ENCODE peak calls at places on chromosomes 11 and 22, in ten cellular contexts. U is tibial nerve, O is K562, Z is ovary, Y is A549, H is suprapubic skin, F is sigmoid colon, P is stomach, I is upper lobe of left lung, B is H1. R is an unnamed sample.

GRCh38 chr11:94895451-94895850 is 77.9 kb downstream of the CWC15 start:
- DNase-seq in Y (no peak), P (no peak), Z (no peak), B (no peak), I (no peak), F (no peak), H (no peak), O (no peak), U (no peak), R (no peak)

GRCh38 chr11:71563401-71563800 is 2.0 kb upstream of the KRTAP5-10 start:
- DNase-seq in O (peak; percentile 52), B (peak; percentile 7), U (no peak), H (no peak), Y (peak; percentile 67), I (no peak), Z (no peak), P (no peak), F (no peak), R (no peak)

GRCh38 chr22:44442856-44443595 is 55.0 kb downstream of the RTL6 start:
- DNase-seq in B (no peak), H (peak; percentile 44), I (peak; percentile 15), Z (no peak), Y (no peak), F (peak; percentile 56), O (no peak), P (no peak), U (no peak), R (no peak)

GRCh38 chr11:94525933-94526332 is 13.7 kb downstream of the C11orf97 start:
- DNase-seq in O (no peak), P (peak; percentile 88), I (peak; percentile 81), Y (no peak), H (peak; percentile 74), B (no peak), U (peak; percentile 53), F (peak; percentile 82), Z (peak; percentile 60), R (no peak)

GRCh38 chr11:121485221-121485620 is 32.5 kb upstream of the SORL1-AS1 start:
- DNase-seq in O (no peak), I (no peak), H (no peak), U (no peak), P (no peak), Y (no peak), F (no peak), Z (no peak), B (no peak), R (no peak)

GRCh38 chr11:123493393-123494063 is 63.5 kb downstream of the GRAMD1B start:
- DNase-seq in H (no peak), Y (no peak), B (peak; percentile 25), U (no peak), F (no peak), I (no peak), P (no peak), Z (no peak), O (no peak), R (no peak)

GRCh38 chr22:24413726-24414385 is 13.5 kb upstream of the ADORA2A start:
- DNase-seq in Y (no peak), B (no peak), I (no peak), P (no peak), O (no peak), H (no peak), U (peak; percentile 13), F (peak; percentile 51), Z (no peak), R (no peak)

GRCh38 chr11:129865701-129866100 is 29.7 kb downstream of the NFRKB start:
- DNase-seq in U (no peak), I (no peak), Z (no peak), O (no peak), Y (no peak), F (no peak), H (no peak), P (no peak), B (no peak), R (no peak)

GRCh38 chr11:58926251-58926650 is 13.0 kb upstream of the GLYATL1 start:
- DNase-seq in U (no peak), F (no peak), B (no peak), I (no peak), Z (no peak), Y (no peak), P (no peak), H (no peak), O (no peak), R (no peak)

GRCh38 chr11:58927393-58928081 is 11.8 kb upstream of the GLYATL1 start:
- DNase-seq in U (no peak), Z (no peak), Y (no peak), F (no peak), P (peak; percentile 56), H (no peak), B (peak; percentile 95), O (no peak), I (no peak), R (no peak)

GRCh38 chr11:58928082-58928574 is 11.2 kb upstream of the GLYATL1 start:
- DNase-seq in Y (no peak), P (no peak), I (no peak), Z (no peak), O (no peak), F (no peak), U (no peak), H (no peak), B (no peak), R (no peak)

GRCh38 chr11:58928691-58929090 is 10.6 kb upstream of the GLYATL1 start:
- DNase-seq in B (no peak), P (no peak), F (no peak), I (no peak), H (no peak), Z (no peak), U (no peak), Y (no peak), O (no peak), R (no peak)

GRCh38 chr11:58926695-58927094 is 12.6 kb upstream of the GLYATL1 start:
- DNase-seq in H (no peak), B (no peak), Y (no peak), Z (no peak), P (no peak), U (no peak), I (no peak), O (no peak), F (no peak), R (no peak)
- TF ChIP-seq EP300 in H (no peak), B (no peak), Y (no peak), Z (no peak), P (no peak), U (no peak), I (no peak), O (no peak), F (no peak), R (no peak)

GRCh38 chr22:49824185-49824925 is 3.3 kb downstream of the BRD1 start:
- DNase-seq in Y (no peak), Z (no peak), U (no peak), F (no peak), O (no peak), B (no peak), I (no peak), P (no peak), H (no peak), R (no peak)

GRCh38 chr22:49817359-49817758 is 10.3 kb downstream of the BRD1 start:
- DNase-seq in O (no peak), P (no peak), Y (no peak), F (no peak), I (no peak), Z (no peak), H (no peak), U (no peak), B (no peak), R (no peak)

GRCh38 chr22:49823289-49824045 is 4.2 kb downstream of the BRD1 start:
- DNase-seq in Y (no peak), B (no peak), U (no peak), Z (no peak), P (no peak), I (no peak), F (no peak), O (no peak), H (no peak), R (no peak)

GRCh38 chr22:49824936-49825335 is 2.7 kb downstream of the BRD1 start:
- DNase-seq in F (no peak), O (no peak), Y (no peak), H (no peak), I (no peak), U (no peak), B (no peak), Z (no peak), P (no peak), R (no peak)

GRCh38 chr22:49820984-49821383 is 6.7 kb downstream of the BRD1 start:
- DNase-seq in U (no peak), O (no peak), B (no peak), I (no peak), F (no peak), Z (no peak), P (no peak), H (no peak), Y (no peak), R (no peak)
- TF ChIP-seq CTCF in U (no peak), O (no peak), B (peak; percentile 6), I (no peak), F (peak; percentile 20), Z (no peak), P (no peak), H (no peak), Y (no peak), R (peak; percentile 31)

GRCh38 chr11:36467913-36468312 is 42.2 kb downstream of the TRAF6 start:
- DNase-seq in I (no peak), B (no peak), H (no peak), U (no peak), O (no peak), Z (no peak), Y (no peak), P (no peak), F (no peak), R (peak; percentile 34)

GRCh38 chr11:36465449-36466163 is 44.5 kb downstream of the TRAF6 start:
- DNase-seq in I (no peak), Y (no peak), B (no peak), H (no peak), O (no peak), P (no peak), F (no peak), U (no peak), Z (no peak), R (peak; percentile 57)

GRCh38 chr11:36469881-36470802 is 39.9 kb downstream of the TRAF6 start:
- DNase-seq in B (no peak), I (no peak), U (no peak), Y (no peak), P (no peak), Z (no peak), O (no peak), H (no peak), F (no peak), R (no peak)

GRCh38 chr11:36471577-36471976 is 38.5 kb downstream of the TRAF6 start:
- DNase-seq in B (no peak), O (no peak), Y (no peak), P (no peak), F (no peak), Z (no peak), H (no peak), U (no peak), I (no peak), R (no peak)

GRCh38 chr11:36469063-36469462 is 41.0 kb downstream of the TRAF6 start:
- DNase-seq in U (no peak), B (peak; percentile 29), F (no peak), O (peak; percentile 27), I (no peak), P (no peak), Z (no peak), Y (no peak), H (no peak), R (no peak)
- TF ChIP-seq EP300 in U (no peak), B (no peak), F (no peak), O (no peak), I (no peak), P (no peak), Z (no peak), Y (no peak), H (no peak), R (no peak)

GRCh38 chr22:40153186-40153585 is 24.5 kb upstream of the TNRC6B start:
- DNase-seq in H (no peak), F (no peak), U (no peak), I (no peak), P (no peak), Y (no peak), Z (no peak), B (no peak), O (no peak), R (peak; percentile 24)

GRCh38 chr22:40157546-40157945 is 20.2 kb upstream of the TNRC6B start:
- DNase-seq in I (no peak), P (no peak), O (no peak), F (no peak), B (no peak), Z (no peak), H (no peak), U (no peak), Y (no peak), R (peak; percentile 4)

GRCh38 chr22:40161182-40161581 is 16.5 kb upstream of the TNRC6B start:
- DNase-seq in U (no peak), B (no peak), O (no peak), P (no peak), H (no peak), Y (no peak), I (no peak), F (no peak), Z (no peak), R (no peak)

GRCh38 chr22:40153705-40154104 is 24.0 kb upstream of the TNRC6B start:
- DNase-seq in U (no peak), I (no peak), Y (no peak), B (no peak), F (no peak), P (no peak), H (no peak), Z (no peak), O (no peak), R (no peak)

DNA sequence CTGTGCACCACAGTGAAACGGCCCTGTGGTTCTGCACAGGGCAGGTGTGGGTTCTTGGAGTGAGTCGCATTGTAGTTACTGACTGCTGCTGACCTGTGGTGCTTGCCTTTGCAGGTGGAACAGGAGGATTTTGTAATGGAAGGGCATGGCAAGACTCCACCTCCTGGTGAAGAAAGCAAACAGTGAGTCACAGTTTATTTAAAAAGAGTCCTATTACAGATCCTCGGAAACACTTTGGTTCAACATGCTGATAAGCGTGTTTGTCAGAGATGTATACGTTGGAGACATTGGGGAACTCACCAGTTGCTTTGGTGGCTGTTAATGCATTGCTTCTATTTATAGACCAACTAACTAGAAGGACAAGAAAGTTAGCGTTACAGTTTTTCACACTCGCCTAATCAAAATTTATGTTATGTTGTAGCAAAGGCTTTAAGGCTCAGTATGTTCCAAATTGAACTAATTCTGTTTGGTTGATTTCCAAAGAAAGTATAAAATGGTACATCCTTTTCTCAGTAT is 21.7 kb upstream of the TNRC6B start:
- DNase-seq in Z (no peak), O (peak; percentile 39), U (no peak), Y (peak; percentile 55), B (peak; percentile 19), I (peak; percentile 65), P (peak; percentile 81), F (no peak), H (no peak), R (peak; percentile 74)
- TF ChIP-seq CTCF in Z (no peak), O (peak; percentile 17), U (no peak), Y (no peak), B (peak; percentile 51), I (no peak), P (peak; percentile 22), F (no peak), H (peak; percentile 8), R (no peak)

R was measured in esophagus muscularis mucosa.